ENCODE peak calls at places on chromosome 13, in five cellular contexts. L is IMR-90, S is K562, Q is GM12878, T is HepG2. Z is an unnamed sample.

GRCh38 chr13:113151745-113152707 is 6.4 kb upstream of the PROZ start:
- DNase-seq in L (peak; percentile 74), S (no peak), Q (no peak), T (no peak), Z (no peak)

GRCh38 chr13:109152941-109153340 is 523.5 kb downstream of the MYO16 start:
- DNase-seq in L (no peak), S (no peak), Q (no peak), T (no peak), Z (no peak)

GRCh38 chr13:75258159-75258782 is 223.7 kb downstream of the TBC1D4 start:
- DNase-seq in L (peak; percentile 55), S (no peak), Q (no peak), T (peak; percentile 16), Z (no peak)

GRCh38 chr13:105961438-105961837 is 574.0 kb downstream of the EFNB2 start:
- DNase-seq in L (no peak), S (no peak), Q (no peak), T (no peak), Z (no peak)

GRCh38 chr13:40495620-40496001 is 170.8 kb downstream of the FOXO1 start:
- DNase-seq in L (no peak), S (no peak), Q (no peak), T (peak; percentile 32), Z (no peak)

GRCh38 chr13:31110169-31110568 is 51.5 kb downstream of the HSPH1 start:
- DNase-seq in L (no peak), S (no peak), Q (no peak), T (no peak), Z (no peak)

GRCh38 chr13:98482476-98483444 is 94.1 kb downstream of the STK24 start:
- DNase-seq in L (peak; percentile 74), S (no peak), Q (no peak), T (no peak), Z (no peak)

GRCh38 chr13:67440240-67440639 is 210.1 kb upstream of the PCDH9 start:
- DNase-seq in L (no peak), S (no peak), Q (no peak), T (no peak), Z (no peak)

GRCh38 chr13:84413016-84413415 is 530.7 kb upstream of the SLITRK1 start:
- DNase-seq in L (no peak), S (no peak), Q (no peak), T (no peak), Z (no peak)

GRCh38 chr13:104683789-104684188 is 1617.6 kb upstream of the SLC10A2 start:
- DNase-seq in L (no peak), S (no peak), Q (no peak), T (no peak), Z (no peak)

GRCh38 chr13:48852911-48853310 is 122.8 kb upstream of the FNDC3A start:
- DNase-seq in L (no peak), S (no peak), Q (no peak), T (no peak), Z (no peak)

GRCh38 chr13:71870036-71870435 is 3.0 kb upstream of the DACH1 start:
- DNase-seq in L (no peak), S (no peak), Q (no peak), T (no peak), Z (no peak)

GRCh38 chr13:110070046-110070445 is 236.9 kb downstream of the COL4A1 start:
- DNase-seq in L (no peak), S (no peak), Q (no peak), T (no peak), Z (no peak)

GRCh38 chr13:110137677-110138008 is 169.3 kb downstream of the COL4A1 start:
- DNase-seq in L (no peak), S (peak; percentile 16), Q (no peak), T (peak; percentile 15), Z (peak; percentile 63)

GRCh38 chr13:32581177-32581786 is 5.0 kb upstream of the PDS5B start:
- DNase-seq in L (peak; percentile 47), S (no peak), Q (no peak), T (peak; percentile 14), Z (no peak)
- TF ChIP-seq SMC3 in L (peak; percentile 82), S (no peak), Q (peak; percentile 64), T (peak; percentile 12), Z (peak; percentile 51)

DNA sequence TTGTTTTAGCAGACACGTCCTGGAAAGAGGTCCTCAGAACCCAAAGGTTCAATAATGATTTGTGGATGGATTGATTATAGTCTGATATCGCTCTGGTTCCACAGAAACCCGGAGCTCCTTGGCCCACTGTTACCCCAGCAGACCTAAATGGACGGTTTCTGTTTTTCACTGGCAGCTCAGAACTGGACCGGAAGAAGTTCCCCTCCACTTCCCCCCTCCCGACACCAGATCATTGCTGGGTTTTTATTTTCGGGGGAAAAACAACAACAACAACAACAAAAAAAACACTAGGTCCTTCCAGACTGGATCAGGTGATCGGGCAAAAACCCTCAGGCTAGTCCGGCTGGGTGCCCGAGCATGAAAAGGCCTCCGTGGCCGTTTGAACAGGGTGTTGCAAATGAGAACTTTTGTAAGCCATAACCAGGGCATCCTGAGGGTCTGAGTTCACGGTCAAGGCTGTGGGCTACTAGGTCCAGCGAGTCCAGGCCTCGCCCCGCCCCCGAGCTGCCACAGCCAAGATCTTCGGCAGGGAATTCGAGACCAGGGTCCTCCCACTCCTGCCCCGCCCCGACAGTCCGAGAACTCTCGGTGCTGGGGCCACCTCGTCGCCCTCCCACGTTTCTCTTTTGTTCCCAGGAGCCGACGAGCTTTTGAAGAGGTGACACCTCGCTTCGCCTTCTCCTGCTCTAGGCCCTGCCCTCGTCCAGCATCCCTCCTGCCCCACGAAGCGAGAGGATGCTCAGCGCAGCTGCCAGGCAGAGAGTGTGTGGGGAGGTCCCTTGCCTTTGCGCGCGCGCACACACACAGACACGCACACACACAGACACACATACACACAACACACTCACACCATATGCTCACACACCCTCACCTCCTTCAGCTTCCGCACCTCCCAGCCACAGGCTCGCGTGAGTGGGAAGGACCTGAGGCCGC is 8.7 kb downstream of the ZIC2 start:
- DNase-seq in L (no peak), S (no peak), Q (no peak), T (no peak), Z (no peak)
- TF ChIP-seq BHLHE40 in L (no peak), S (no peak), Q (no peak), T (no peak), Z (no peak)

GRCh38 chr13:33109319-33109718 is 93.1 kb downstream of the KL start:
- DNase-seq in L (no peak), S (no peak), Q (no peak), T (no peak), Z (no peak)

GRCh38 chr13:33108620-33109019 is 92.4 kb downstream of the KL start:
- DNase-seq in L (peak; percentile 71), S (no peak), Q (no peak), T (no peak), Z (no peak)

GRCh38 chr13:33110386-33110712 is 94.1 kb downstream of the KL start:
- DNase-seq in L (no peak), S (no peak), Q (no peak), T (no peak), Z (no peak)

GRCh38 chr13:33110713-33111413 is 94.6 kb downstream of the KL start:
- DNase-seq in L (peak; percentile 56), S (no peak), Q (no peak), T (no peak), Z (no peak)

DNA sequence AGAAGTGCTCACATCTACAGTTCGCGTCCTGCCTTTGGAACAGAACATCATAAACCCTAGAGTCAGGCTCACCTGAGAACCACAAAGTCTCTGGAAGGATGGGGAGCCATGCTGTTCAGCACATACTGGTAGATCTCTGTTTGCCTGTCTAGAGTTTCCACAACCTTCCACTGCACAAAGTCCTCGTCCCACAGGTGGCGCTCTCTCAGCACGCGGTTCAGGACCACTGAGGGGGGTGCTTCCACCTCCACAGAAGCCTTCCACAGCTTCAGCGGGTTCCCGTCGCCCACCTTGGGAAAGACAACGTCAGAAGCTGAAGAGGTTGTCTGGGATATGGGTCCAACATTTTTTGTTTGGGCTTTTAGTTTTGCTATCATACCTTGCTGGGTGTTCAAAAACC is 93.6 kb downstream of the KL start:
- DNase-seq in L (no peak), S (peak; percentile 6), Q (no peak), T (no peak), Z (no peak)
- TF ChIP-seq POLR2A in L (no peak), S (no peak), Q (peak; percentile 50), T (no peak), Z (no peak)

DNA sequence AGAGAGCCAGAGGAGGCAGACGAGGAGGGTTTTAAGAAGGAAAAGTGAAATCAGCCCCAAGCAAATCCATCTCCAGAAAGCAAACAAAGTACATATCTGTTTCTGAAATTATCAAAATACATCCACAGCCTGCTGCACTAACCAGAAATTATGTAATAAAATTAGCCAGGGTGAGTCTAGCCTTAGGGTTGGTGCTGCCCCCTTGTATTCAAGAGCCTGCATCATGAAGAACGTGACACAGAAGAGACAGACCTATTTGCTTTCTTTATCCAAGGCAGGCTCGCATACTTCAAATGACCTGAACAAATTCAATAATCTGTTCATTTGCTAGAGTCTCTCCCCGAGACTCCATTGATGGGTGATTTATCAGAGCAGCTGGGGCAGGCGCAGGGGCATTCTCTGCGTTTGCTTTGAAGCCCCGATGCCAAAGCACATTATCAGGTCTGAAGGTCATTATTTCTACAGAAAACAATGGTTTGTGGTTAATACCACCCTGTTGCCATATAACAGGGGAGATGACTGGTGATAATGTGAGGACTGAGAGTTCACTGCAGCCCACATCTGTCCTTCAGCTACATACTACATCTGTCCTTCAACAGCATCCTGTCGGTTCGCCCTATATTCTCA is 520.4 kb downstream of the DIAPH3 start:
- DNase-seq in L (no peak), S (no peak), Q (no peak), T (peak; percentile 5), Z (no peak)
- TF ChIP-seq SMC3 in L (no peak), S (no peak), Q (no peak), T (no peak), Z (no peak)

GRCh38 chr13:45049478-45049877 is 60.1 kb downstream of the GPALPP1 start:
- DNase-seq in L (no peak), S (no peak), Q (no peak), T (no peak), Z (no peak)

GRCh38 chr13:45046445-45046844 is 57.1 kb downstream of the GPALPP1 start:
- DNase-seq in L (no peak), S (no peak), Q (no peak), T (no peak), Z (no peak)

GRCh38 chr13:45051315-45051714 is 62.0 kb downstream of the GPALPP1 start:
- DNase-seq in L (no peak), S (no peak), Q (no peak), T (no peak), Z (no peak)

GRCh38 chr13:45047394-45048328 is 58.3 kb downstream of the GPALPP1 start:
- DNase-seq in L (peak; percentile 86), S (peak; percentile 49), Q (peak; percentile 24), T (peak; percentile 51), Z (peak; percentile 68)

DNA sequence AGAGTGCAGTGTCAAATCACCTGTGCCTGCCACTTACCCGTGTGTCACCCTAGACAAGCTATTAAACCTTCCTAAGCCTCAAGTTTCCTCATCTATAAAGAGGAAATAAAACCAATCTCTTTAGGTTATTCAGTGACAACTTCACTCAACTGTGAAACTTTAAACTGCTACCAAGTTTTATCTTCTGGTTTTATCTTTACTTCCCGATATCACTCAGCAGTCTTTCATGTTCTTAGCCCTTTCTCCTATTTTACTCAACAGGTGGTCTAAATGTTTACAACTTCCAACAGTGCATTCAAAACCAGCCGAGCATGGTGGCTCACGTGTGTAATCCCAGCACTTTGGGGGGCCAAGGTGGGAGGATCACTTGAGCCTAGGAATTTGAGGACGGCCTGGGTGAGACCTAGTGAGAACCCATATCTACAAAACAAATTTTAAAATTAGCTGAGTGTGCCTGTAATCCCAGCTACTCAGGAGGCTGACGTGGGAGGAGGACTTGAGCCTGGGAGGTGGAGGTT is 59.6 kb downstream of the GPALPP1 start:
- DNase-seq in L (no peak), S (no peak), Q (no peak), T (no peak), Z (no peak)
- TF ChIP-seq BHLHE40 in L (no peak), S (no peak), Q (peak; percentile 38), T (no peak), Z (no peak)